ENCODE peak calls at places on chromosomes 1 and 21, in five cellular contexts. W is A673; O is CD4-positive, alpha-beta T cell; Y is fibroblast of pulmonary artery; L is AG09309. H is an unnamed sample.

GRCh38 chr1:91729621-91730348 is 156.2 kb downstream of the TGFBR3 start:
- DNase-seq in O (no peak), W (no peak), Y (no peak), L (no peak), H (no peak)

GRCh38 chr1:46187106-46187869 is 10.9 kb downstream of the POMGNT1 start:
- DNase-seq in O (no peak), W (no peak), Y (no peak), L (no peak), H (no peak)

GRCh38 chr1:92662048-92662447 is 122.9 kb downstream of the EVI5 start:
- DNase-seq in Y (peak), L (no peak), O (no peak), W (no peak), H (peak)

GRCh38 chr1:156896490-156897033 is 3.0 kb downstream of the PEAR1 start:
- DNase-seq in L (peak), O (no peak), W (no peak), Y (peak), H (peak)

GRCh38 chr1:192707978-192708547 is 72.1 kb downstream of the RGS13 start:
- DNase-seq in Y (no peak), L (no peak), W (no peak), O (no peak), H (no peak)

GRCh38 chr1:96329121-96329520 is 392.5 kb upstream of the PTBP2 start:
- DNase-seq in W (peak), L (no peak), Y (peak), O (no peak), H (no peak)

GRCh38 chr21:33937931-33938339 is 22.3 kb upstream of the ATP5PO start:
- DNase-seq in L (no peak), Y (no peak), O (peak), W (no peak), H (no peak)

GRCh38 chr1:154774175-154774855 is 95.8 kb downstream of the KCNN3 start:
- DNase-seq in O (no peak), Y (no peak), W (no peak), L (no peak), H (no peak)

GRCh38 chr21:37153935-37154350 is 80.9 kb downstream of the TTC3 start:
- DNase-seq in Y (peak), L (peak), O (no peak), W (peak), H (no peak)

GRCh38 chr1:222711319-222712252 is 705 bp downstream of the AIDA start:
- DNase-seq in W (peak), Y (peak), O (peak), L (no peak), H (peak)

GRCh38 chr1:77682442-77683141 is at the start of gene ZZZ3:
- DNase-seq in L (peak), W (peak), O (peak), Y (peak), H (peak)

GRCh38 chr1:24490101-24490781 is 12.4 kb upstream of the RCAN3 start:
- DNase-seq in O (no peak), L (no peak), Y (no peak), W (no peak), H (no peak)

GRCh38 chr21:37381883-37382585 is 15.5 kb downstream of the DYRK1A start:
- DNase-seq in Y (no peak), W (no peak), L (no peak), O (no peak), H (no peak)

GRCh38 chr1:66521736-66522365 is 12.1 kb upstream of the SGIP1 start:
- DNase-seq in Y (peak), L (peak), O (no peak), W (peak), H (peak)

GRCh38 chr1:79188371-79188770 is 181.8 kb upstream of the ADGRL4 start:
- DNase-seq in O (no peak), L (no peak), Y (peak), W (peak), H (peak)

GRCh38 chr1:108814343-108815125 is 42.4 kb downstream of the AKNAD1 start:
- DNase-seq in O (no peak), W (peak), Y (peak), L (no peak), H (no peak)

GRCh38 chr1:58739851-58740466 is 40.1 kb upstream of the MYSM1 start:
- DNase-seq in W (peak), L (peak), O (no peak), Y (peak), H (peak)

GRCh38 chr1:18539171-18539570 is 58.4 kb downstream of the KLHDC7A start:
- DNase-seq in Y (no peak), W (peak), L (no peak), O (no peak), H (peak)

GRCh38 chr1:59156031-59156430 is 140.9 kb upstream of the FGGY start:
- DNase-seq in Y (peak), W (peak), L (no peak), O (no peak), H (no peak)

GRCh38 chr1:178926046-178926445 is 55.2 kb upstream of the ANGPTL1 start:
- DNase-seq in Y (no peak), W (no peak), O (no peak), L (no peak), H (no peak)

GRCh38 chr21:35559881-35560280 is 500.4 kb downstream of the SETD4 start:
- DNase-seq in O (no peak), Y (peak), L (no peak), W (no peak), H (peak)

GRCh38 chr1:55826413-55827080 is 611.4 kb upstream of the USP24 start:
- DNase-seq in L (no peak), Y (no peak), W (no peak), O (no peak), H (peak)

GRCh38 chr1:116911166-116911553 is 1.4 kb downstream of the PTGFRN start:
- DNase-seq in L (no peak), O (no peak), Y (no peak), W (no peak), H (no peak)

GRCh38 chr1:53981220-53981619 is 35.1 kb downstream of the LRRC42 start:
- DNase-seq in W (no peak), Y (no peak), O (no peak), L (no peak), H (no peak)

GRCh38 chr1:176850871-176851270 is 313.6 kb downstream of the ASTN1 start:
- DNase-seq in O (no peak), Y (no peak), W (no peak), L (no peak), H (no peak)

GRCh38 chr1:245700631-245701030 is 545.8 kb downstream of the KIF26B start:
- DNase-seq in L (no peak), O (no peak), W (no peak), Y (no peak), H (no peak)

GRCh38 chr1:6614019-6614952 is 755 bp downstream of the PHF13 start:
- DNase-seq in Y (peak), L (no peak), W (peak), O (peak), H (peak)

GRCh38 chr21:43717967-43718871 is 710 bp upstream of the PDXK start:
- DNase-seq in W (no peak), O (no peak), Y (no peak), L (no peak), H (no peak)

GRCh38 chr1:50271337-50271736 is 151.9 kb downstream of the DMRTA2 start:
- DNase-seq in L (no peak), O (no peak), W (no peak), Y (no peak), H (no peak)

GRCh38 chr1:151406176-151406575 is 6.8 kb downstream of the PSMB4 start:
- DNase-seq in W (no peak), L (no peak), Y (no peak), O (no peak), H (no peak)

GRCh38 chr1:55987491-55988255 is 591.7 kb downstream of the PLPP3 start:
- DNase-seq in L (no peak), W (no peak), O (no peak), Y (no peak), H (no peak)

GRCh38 chr1:159307338-159307737 is 5.2 kb downstream of the FCER1A start:
- DNase-seq in W (peak), L (no peak), Y (no peak), O (no peak), H (no peak)

GRCh38 chr1:239792157-239792556 is 299.5 kb upstream of the FMN2 start:
- DNase-seq in W (no peak), Y (no peak), L (no peak), O (no peak), H (peak)

GRCh38 chr1:203473781-203474305 is 1.8 kb upstream of the PRELP start:
- DNase-seq in O (no peak), W (no peak), L (no peak), Y (no peak), H (no peak)

GRCh38 chr1:203477748-203478147 is 2.1 kb downstream of the PRELP start:
- DNase-seq in Y (no peak), W (no peak), O (no peak), L (no peak), H (no peak)

GRCh38 chr1:203473281-203473680 is 2.3 kb upstream of the PRELP start:
- DNase-seq in W (no peak), L (no peak), O (no peak), Y (no peak), H (no peak)

GRCh38 chr1:203476223-203476622 is 617 bp downstream of the PRELP start:
- DNase-seq in L (no peak), Y (no peak), O (no peak), W (no peak), H (no peak)

GRCh38 chr1:203475012-203475981 is at the start of gene PRELP:
- DNase-seq in O (no peak), W (no peak), L (peak), Y (no peak), H (peak)
- TF ChIP-seq CTCF in O (no peak), W (no peak), L (peak), Y (no peak), H (no peak)

DNA sequence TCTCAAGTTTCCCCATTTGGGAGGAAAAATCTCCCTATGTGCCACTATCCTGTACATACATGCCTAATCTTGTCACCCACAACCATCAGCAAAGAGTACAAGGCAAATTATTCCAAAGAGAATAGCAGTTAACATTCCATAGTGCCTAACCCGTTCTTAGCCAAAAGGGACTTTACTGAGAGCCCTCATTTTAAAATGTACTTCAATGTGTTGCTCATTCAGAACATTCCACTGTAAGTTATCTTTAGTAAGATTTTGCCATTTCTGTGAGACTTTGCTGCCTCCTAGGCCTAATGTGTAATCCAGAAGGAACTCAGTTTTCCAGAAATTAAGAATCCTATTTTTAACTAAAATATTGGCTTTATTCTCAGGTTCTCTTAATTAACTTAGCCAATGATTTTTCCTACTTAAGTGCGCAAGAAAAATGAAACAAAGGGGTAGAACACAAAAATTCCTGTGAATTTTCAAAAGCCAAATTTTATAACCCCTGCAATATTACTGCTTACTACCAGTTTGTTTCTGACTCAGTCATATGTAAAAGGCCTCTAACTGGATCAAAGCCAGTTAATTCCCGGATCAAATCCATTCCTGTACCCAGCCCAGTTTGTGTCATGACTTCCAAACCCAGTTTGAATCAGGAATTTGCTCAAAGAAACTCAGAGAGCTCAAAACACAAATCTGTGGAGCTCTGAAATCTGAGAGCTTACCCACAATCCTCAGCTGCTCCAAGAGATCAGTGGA is 11.4 kb upstream of the MRPL55 start:
- DNase-seq in O (no peak), L (peak), Y (no peak), W (no peak), H (no peak)
- TF ChIP-seq CTCF in O (no peak), L (no peak), Y (no peak), W (no peak), H (no peak)

DNA sequence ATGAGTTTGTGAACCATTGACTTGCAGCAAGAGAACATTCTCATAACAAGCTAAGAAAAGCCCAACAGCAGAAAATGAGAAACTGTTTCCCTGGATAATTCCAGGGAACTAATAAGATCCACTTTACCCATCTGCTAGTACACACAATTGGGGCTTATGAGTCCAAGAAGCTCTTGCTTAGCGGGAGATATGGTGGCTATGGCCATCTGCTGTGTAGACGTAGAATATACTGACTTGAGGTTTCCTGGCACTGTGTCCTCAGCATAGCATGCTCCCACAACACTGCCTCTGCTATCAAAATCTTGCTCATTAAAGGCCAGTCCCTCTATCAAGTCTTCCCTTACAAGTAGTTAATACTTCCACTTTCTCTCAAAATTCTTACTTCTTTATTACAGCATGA is 6.8 kb upstream of the RXRG start:
- DNase-seq in L (no peak), W (no peak), Y (no peak), O (no peak), H (no peak)
- TF ChIP-seq CTCF in L (no peak), W (no peak), Y (no peak), O (no peak), H (no peak)

DNA sequence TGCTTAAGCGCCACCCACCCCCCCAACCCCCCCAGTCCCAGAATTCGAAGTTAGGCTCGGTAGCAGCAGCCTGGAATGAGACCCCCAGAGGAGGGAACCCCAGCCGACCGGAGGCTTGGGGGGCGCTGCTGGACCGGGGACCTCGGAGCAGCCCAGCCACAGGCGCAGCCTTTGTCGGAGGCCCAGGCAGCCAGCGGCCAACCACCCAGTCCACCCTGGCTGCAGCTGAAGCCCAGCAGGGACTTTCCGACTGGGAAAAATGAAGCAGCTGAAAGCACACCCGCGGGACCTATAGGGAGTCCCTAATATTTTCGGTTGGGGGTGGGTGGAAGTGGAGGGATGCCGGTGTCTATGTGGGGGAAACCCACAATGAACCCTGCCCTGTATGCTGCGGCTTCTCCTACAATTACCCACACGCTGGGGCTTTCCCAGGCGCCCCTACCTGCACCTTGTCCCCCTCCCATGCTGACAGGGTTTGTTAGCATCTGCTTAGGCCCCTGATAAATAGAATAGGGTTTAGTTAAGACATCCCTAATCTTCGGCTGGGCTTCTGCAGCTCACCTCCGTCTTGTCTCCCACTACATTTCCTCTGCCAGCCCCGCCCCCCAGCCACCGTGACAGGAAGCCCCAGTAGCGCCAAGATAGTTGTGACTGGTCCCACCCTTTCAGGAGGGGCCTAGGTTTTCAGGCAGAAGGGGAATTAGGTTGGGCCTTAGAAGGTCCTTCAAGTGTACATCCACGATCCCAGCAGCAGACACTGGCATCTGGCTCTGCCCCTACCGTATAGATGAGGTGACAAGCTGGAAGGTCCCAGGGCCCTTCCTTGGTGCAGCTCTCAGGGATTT is 838 bp downstream of the CCDC28B start:
- DNase-seq in W (peak), L (no peak), O (peak), Y (peak), H (no peak)
- TF ChIP-seq CTCF in W (no peak), L (peak), O (no peak), Y (no peak), H (no peak)

DNA sequence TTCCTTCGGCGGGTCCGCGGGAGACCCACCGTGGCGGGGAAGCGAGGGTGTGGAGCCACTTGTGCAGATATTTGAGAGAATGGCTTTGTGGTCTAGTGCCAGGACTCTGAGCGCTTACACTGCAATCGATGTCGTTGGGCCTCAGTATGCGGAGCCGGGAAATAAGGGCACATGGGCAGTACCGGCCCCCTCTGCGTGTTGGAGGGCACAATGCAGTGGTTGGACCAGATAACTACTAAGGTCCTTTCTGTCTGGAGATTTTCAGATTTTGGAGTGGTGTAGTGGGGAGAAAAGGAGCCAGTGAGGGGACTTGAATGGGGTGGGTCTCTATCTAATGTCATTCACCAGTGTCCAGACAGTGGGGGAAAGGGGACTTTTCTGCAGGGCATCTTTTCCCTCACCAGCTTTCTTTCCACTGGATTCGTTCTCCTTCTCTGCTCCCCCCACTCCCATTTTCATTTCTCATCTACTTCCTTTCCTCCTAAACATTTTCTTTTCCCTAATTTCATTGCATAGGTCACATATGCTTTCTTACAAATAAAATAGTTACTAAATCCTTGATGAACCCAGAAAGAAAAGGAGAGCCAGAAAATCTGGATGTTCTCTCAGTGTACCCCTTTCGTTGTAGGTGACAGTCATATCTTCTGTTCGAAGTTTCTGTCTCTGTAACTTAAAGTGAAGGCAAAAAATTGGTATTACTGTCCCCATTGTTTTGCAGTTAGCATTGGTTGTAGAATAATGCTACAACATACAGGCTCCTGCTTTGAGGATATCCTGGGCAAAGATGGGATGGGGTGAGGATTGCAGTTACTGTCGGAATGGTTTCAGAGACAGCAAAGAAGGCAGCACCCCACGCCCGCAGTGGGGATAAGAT is 1.4 kb downstream of the ATF3 start:
- DNase-seq in W (no peak), L (no peak), O (no peak), Y (no peak), H (no peak)
- TF ChIP-seq CTCF in W (no peak), L (no peak), O (peak), Y (no peak), H (no peak)

GRCh38 chr1:219500327-219500897 is 112.5 kb downstream of the ZC3H11B start:
- DNase-seq in L (no peak), O (no peak), Y (no peak), W (no peak), H (no peak)

GRCh38 chr1:219495737-219496408 is 117.0 kb downstream of the ZC3H11B start:
- DNase-seq in W (no peak), Y (no peak), L (no peak), O (no peak), H (no peak)

GRCh38 chr1:219503549-219503948 is 109.4 kb downstream of the ZC3H11B start:
- DNase-seq in Y (no peak), O (no peak), L (no peak), W (no peak), H (no peak)

GRCh38 chr1:219492676-219493075 is 120.2 kb downstream of the ZC3H11B start:
- DNase-seq in Y (no peak), W (no peak), O (no peak), L (no peak), H (no peak)

DNA sequence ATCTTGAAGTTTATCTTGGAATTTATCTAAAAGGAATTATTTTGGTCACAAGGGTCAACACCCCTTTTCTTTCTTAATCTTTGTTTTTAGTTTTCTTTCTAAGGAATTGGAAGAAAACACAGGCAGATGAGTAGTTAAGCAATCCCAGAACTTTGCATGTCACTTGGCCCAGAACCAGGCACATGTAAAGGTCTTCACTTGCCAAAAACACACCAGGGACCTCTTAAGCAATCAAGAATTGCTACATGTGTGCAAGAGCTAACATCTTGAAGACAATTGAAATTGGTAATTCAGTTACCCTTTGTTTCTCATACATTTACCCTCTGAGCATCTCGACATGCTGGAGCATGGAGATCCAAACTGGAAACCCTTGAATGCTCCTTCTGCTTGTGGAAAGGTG is 114.2 kb downstream of the ZC3H11B start:
- DNase-seq in Y (peak), O (no peak), L (peak), W (no peak), H (peak)
- TF ChIP-seq CTCF in Y (no peak), O (no peak), L (no peak), W (no peak), H (no peak)

GRCh38 chr1:72724951-72725863 is 442.9 kb upstream of the NEGR1 start:
- DNase-seq in O (no peak), L (no peak), Y (no peak), W (no peak), H (no peak)
- TF ChIP-seq CTCF in O (no peak), L (no peak), Y (no peak), W (peak), H (no peak)

H was measured in MCF 10A.